ENCODE peak calls at places on chromosomes 4 and X, in nine cellular contexts. One of them, this sample, is unnamed.

GRCh38 chrX:41561045-41561444 is 113.9 kb downstream of the NYX start:
- DNase-seq in mucosa of descending colon: no peak
- DNase-seq in astrocyte of the spinal cord: peak
- DNase-seq in IMR-90: peak
- DNase-seq in HepG2: no peak
- DNase-seq in choroid plexus epithelial cell: peak
- DNase-seq in esophagus squamous epithelium: no peak
- DNase-seq in lower leg skin: peak
- DNase-seq in ovary: peak
- DNase-seq in this sample: peak

GRCh38 chr4:114606240-114606639 is 7.6 kb downstream of the UGT8 start:
- DNase-seq in astrocyte of the spinal cord: no peak
- DNase-seq in choroid plexus epithelial cell: no peak
- DNase-seq in lower leg skin: no peak
- DNase-seq in IMR-90: no peak
- DNase-seq in HepG2: no peak
- DNase-seq in esophagus squamous epithelium: no peak
- DNase-seq in mucosa of descending colon: no peak
- DNase-seq in ovary: no peak
- DNase-seq in this sample: no peak

GRCh38 chr4:15729910-15730533 is 27.2 kb downstream of the BST1 start:
- DNase-seq in ovary: no peak
- DNase-seq in choroid plexus epithelial cell: peak
- DNase-seq in mucosa of descending colon: no peak
- DNase-seq in HepG2: peak
- DNase-seq in esophagus squamous epithelium: no peak
- DNase-seq in lower leg skin: no peak
- DNase-seq in IMR-90: peak
- DNase-seq in astrocyte of the spinal cord: peak
- DNase-seq in this sample: no peak

GRCh38 chrX:69038188-69038587 is 127.1 kb downstream of the PJA1 start:
- DNase-seq in choroid plexus epithelial cell: no peak
- DNase-seq in HepG2: no peak
- DNase-seq in IMR-90: no peak
- DNase-seq in lower leg skin: no peak
- DNase-seq in esophagus squamous epithelium: no peak
- DNase-seq in astrocyte of the spinal cord: no peak
- DNase-seq in mucosa of descending colon: no peak
- DNase-seq in ovary: no peak
- DNase-seq in this sample: no peak

GRCh38 chrX:45309801-45310200 is 109.1 kb upstream of the DIPK2B start:
- DNase-seq in choroid plexus epithelial cell: no peak
- DNase-seq in IMR-90: no peak
- DNase-seq in lower leg skin: no peak
- DNase-seq in mucosa of descending colon: no peak
- DNase-seq in ovary: no peak
- DNase-seq in HepG2: no peak
- DNase-seq in astrocyte of the spinal cord: no peak
- DNase-seq in esophagus squamous epithelium: no peak
- DNase-seq in this sample: no peak

GRCh38 chrX:72269671-72270251 is 7.3 kb downstream of the RPS4X start:
- DNase-seq in HepG2: no peak
- DNase-seq in mucosa of descending colon: no peak
- DNase-seq in ovary: no peak
- DNase-seq in choroid plexus epithelial cell: peak
- DNase-seq in esophagus squamous epithelium: no peak
- DNase-seq in IMR-90: peak
- DNase-seq in astrocyte of the spinal cord: peak
- DNase-seq in lower leg skin: no peak
- DNase-seq in this sample: no peak

GRCh38 chr4:81648576-81649272 is 177.0 kb upstream of the RASGEF1B start:
- DNase-seq in HepG2: no peak
- DNase-seq in esophagus squamous epithelium: no peak
- DNase-seq in IMR-90: no peak
- DNase-seq in mucosa of descending colon: no peak
- DNase-seq in ovary: no peak
- DNase-seq in choroid plexus epithelial cell: peak
- DNase-seq in lower leg skin: no peak
- DNase-seq in astrocyte of the spinal cord: peak
- DNase-seq in this sample: peak

GRCh38 chrX:113473418-113473817 is 632.8 kb upstream of the AMOT start:
- DNase-seq in lower leg skin: no peak
- DNase-seq in choroid plexus epithelial cell: no peak
- DNase-seq in HepG2: no peak
- DNase-seq in ovary: no peak
- DNase-seq in esophagus squamous epithelium: no peak
- DNase-seq in mucosa of descending colon: no peak
- DNase-seq in astrocyte of the spinal cord: no peak
- DNase-seq in IMR-90: no peak
- DNase-seq in this sample: no peak

GRCh38 chrX:95754411-95754810 is 930.2 kb upstream of the DIAPH2 start:
- DNase-seq in choroid plexus epithelial cell: no peak
- DNase-seq in ovary: no peak
- DNase-seq in IMR-90: no peak
- DNase-seq in lower leg skin: no peak
- DNase-seq in esophagus squamous epithelium: no peak
- DNase-seq in HepG2: no peak
- DNase-seq in astrocyte of the spinal cord: no peak
- DNase-seq in mucosa of descending colon: no peak
- DNase-seq in this sample: no peak

GRCh38 chr4:111070390-111070789 is 447.5 kb upstream of the PITX2 start:
- DNase-seq in ovary: no peak
- DNase-seq in choroid plexus epithelial cell: no peak
- DNase-seq in HepG2: no peak
- DNase-seq in lower leg skin: no peak
- DNase-seq in astrocyte of the spinal cord: no peak
- DNase-seq in IMR-90: no peak
- DNase-seq in esophagus squamous epithelium: no peak
- DNase-seq in mucosa of descending colon: no peak
- DNase-seq in this sample: no peak

GRCh38 chr4:186918466-186918865 is 194.8 kb upstream of the FAT1 start:
- DNase-seq in lower leg skin: no peak
- DNase-seq in astrocyte of the spinal cord: peak
- DNase-seq in mucosa of descending colon: no peak
- DNase-seq in HepG2: no peak
- DNase-seq in IMR-90: no peak
- DNase-seq in choroid plexus epithelial cell: peak
- DNase-seq in esophagus squamous epithelium: no peak
- DNase-seq in ovary: no peak
- DNase-seq in this sample: no peak

GRCh38 chr4:43709443-43709842 is 739.2 kb downstream of the KCTD8 start:
- DNase-seq in IMR-90: no peak
- DNase-seq in HepG2: no peak
- DNase-seq in astrocyte of the spinal cord: no peak
- DNase-seq in mucosa of descending colon: no peak
- DNase-seq in lower leg skin: no peak
- DNase-seq in choroid plexus epithelial cell: no peak
- DNase-seq in ovary: no peak
- DNase-seq in esophagus squamous epithelium: no peak
- DNase-seq in this sample: no peak

GRCh38 chr4:152094851-152095700 is 334.3 kb upstream of the GATB start:
- DNase-seq in IMR-90: peak
- DNase-seq in esophagus squamous epithelium: no peak
- DNase-seq in HepG2: no peak
- DNase-seq in astrocyte of the spinal cord: peak
- DNase-seq in ovary: no peak
- DNase-seq in lower leg skin: no peak
- DNase-seq in mucosa of descending colon: no peak
- DNase-seq in choroid plexus epithelial cell: peak
- DNase-seq in this sample: peak

GRCh38 chrX:15882704-15883539 is 28.3 kb upstream of the AP1S2 start:
- DNase-seq in lower leg skin: no peak
- DNase-seq in choroid plexus epithelial cell: peak
- DNase-seq in ovary: no peak
- DNase-seq in IMR-90: peak
- DNase-seq in HepG2: no peak
- DNase-seq in mucosa of descending colon: no peak
- DNase-seq in esophagus squamous epithelium: no peak
- DNase-seq in astrocyte of the spinal cord: peak
- DNase-seq in this sample: no peak

GRCh38 chrX:13478740-13479451 is 90.5 kb upstream of the EGFL6 start:
- DNase-seq in esophagus squamous epithelium: no peak
- DNase-seq in astrocyte of the spinal cord: no peak
- DNase-seq in HepG2: no peak
- DNase-seq in ovary: no peak
- DNase-seq in mucosa of descending colon: no peak
- DNase-seq in lower leg skin: no peak
- DNase-seq in IMR-90: no peak
- DNase-seq in choroid plexus epithelial cell: no peak
- DNase-seq in this sample: no peak

GRCh38 chr4:86482851-86483490 is 111.1 kb upstream of the PTPN13 start:
- DNase-seq in choroid plexus epithelial cell: peak
- DNase-seq in ovary: no peak
- DNase-seq in esophagus squamous epithelium: no peak
- DNase-seq in IMR-90: no peak
- DNase-seq in lower leg skin: no peak
- DNase-seq in HepG2: no peak
- DNase-seq in astrocyte of the spinal cord: peak
- DNase-seq in mucosa of descending colon: no peak
- DNase-seq in this sample: peak

GRCh38 chr4:3747582-3747906 is 18.6 kb upstream of the ADRA2C start:
- DNase-seq in astrocyte of the spinal cord: no peak
- DNase-seq in esophagus squamous epithelium: no peak
- DNase-seq in HepG2: no peak
- DNase-seq in ovary: no peak
- DNase-seq in choroid plexus epithelial cell: peak
- DNase-seq in lower leg skin: no peak
- DNase-seq in mucosa of descending colon: no peak
- DNase-seq in IMR-90: no peak
- DNase-seq in this sample: no peak
- TF ChIP-seq CTCF in astrocyte of the spinal cord: peak
- TF ChIP-seq CTCF in esophagus squamous epithelium: no peak
- TF ChIP-seq CTCF in HepG2: peak
- TF ChIP-seq CTCF in ovary: no peak
- TF ChIP-seq CTCF in choroid plexus epithelial cell: peak
- TF ChIP-seq CTCF in lower leg skin: no peak
- TF ChIP-seq CTCF in mucosa of descending colon: no peak
- TF ChIP-seq CTCF in IMR-90: peak
- TF ChIP-seq CTCF in this sample: peak

DNA sequence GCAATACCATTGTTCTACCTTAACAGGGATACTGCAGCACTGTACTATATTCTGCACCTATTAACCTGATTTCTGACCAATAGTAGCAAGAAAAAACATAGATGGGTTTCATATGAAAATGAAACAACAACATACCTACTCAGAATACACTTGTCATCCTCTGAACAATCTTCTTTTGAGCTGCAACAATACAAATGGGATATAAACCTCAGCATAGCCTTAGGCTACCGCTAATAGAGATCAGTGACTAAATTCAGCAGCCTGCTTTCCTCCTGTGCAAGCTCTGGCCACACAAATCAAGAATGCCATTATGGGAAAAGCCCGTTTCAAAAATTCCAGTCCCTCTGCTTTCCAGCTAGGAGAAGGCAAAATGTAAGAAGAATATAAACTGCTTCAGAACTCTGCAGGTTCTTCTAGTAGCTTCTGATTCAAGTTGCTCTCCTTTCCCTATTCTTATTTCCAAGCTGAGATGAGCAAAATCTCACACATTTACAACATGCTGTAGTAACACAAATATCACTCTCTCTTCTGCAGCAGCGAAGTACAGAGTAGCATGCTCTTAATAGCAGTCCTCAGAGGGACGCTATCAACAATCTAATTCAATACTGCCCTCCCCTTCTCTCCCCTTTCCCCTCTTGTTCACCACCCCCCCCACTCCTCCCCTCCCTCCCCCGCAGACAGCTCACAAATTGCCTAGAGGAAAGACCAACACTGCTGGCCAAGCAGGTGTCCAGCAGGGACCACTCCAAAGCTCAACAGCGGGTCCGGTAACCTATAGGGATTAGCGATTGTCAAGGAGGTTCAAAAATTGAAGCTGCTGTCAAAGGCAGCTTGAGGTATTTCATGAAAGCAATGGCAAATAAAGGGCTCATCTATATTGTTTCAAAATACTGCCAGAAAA is 143.2 kb downstream of the KLHL13 start:
- DNase-seq in HepG2: no peak
- DNase-seq in IMR-90: no peak
- DNase-seq in lower leg skin: no peak
- DNase-seq in ovary: no peak
- DNase-seq in choroid plexus epithelial cell: no peak
- DNase-seq in mucosa of descending colon: no peak
- DNase-seq in esophagus squamous epithelium: no peak
- DNase-seq in astrocyte of the spinal cord: no peak
- DNase-seq in this sample: no peak
- H3K4me3 ChIP-seq in HepG2: no peak
- H3K4me3 ChIP-seq in IMR-90: no peak
- H3K4me3 ChIP-seq in lower leg skin: no peak
- H3K4me3 ChIP-seq in ovary: no peak
- H3K4me3 ChIP-seq in choroid plexus epithelial cell: no peak
- H3K4me3 ChIP-seq in mucosa of descending colon: no peak
- H3K4me3 ChIP-seq in esophagus squamous epithelium: no peak
- H3K4me3 ChIP-seq in astrocyte of the spinal cord: no peak
- H3K4me3 ChIP-seq in this sample: no peak

GRCh38 chr4:68577590-68577989 is 1.5 kb upstream of the UGT2B17 start:
- DNase-seq in esophagus squamous epithelium: no peak
- DNase-seq in choroid plexus epithelial cell: no peak
- DNase-seq in astrocyte of the spinal cord: no peak
- DNase-seq in mucosa of descending colon: no peak
- DNase-seq in HepG2: no peak
- DNase-seq in lower leg skin: no peak
- DNase-seq in ovary: no peak
- DNase-seq in IMR-90: no peak
- DNase-seq in this sample: no peak
- TF ChIP-seq CTCF in esophagus squamous epithelium: no peak
- TF ChIP-seq CTCF in choroid plexus epithelial cell: no peak
- TF ChIP-seq CTCF in astrocyte of the spinal cord: no peak
- TF ChIP-seq CTCF in mucosa of descending colon: no peak
- TF ChIP-seq CTCF in HepG2: no peak
- TF ChIP-seq CTCF in lower leg skin: no peak
- TF ChIP-seq CTCF in ovary: no peak
- TF ChIP-seq CTCF in IMR-90: no peak
- TF ChIP-seq CTCF in this sample: no peak

DNA sequence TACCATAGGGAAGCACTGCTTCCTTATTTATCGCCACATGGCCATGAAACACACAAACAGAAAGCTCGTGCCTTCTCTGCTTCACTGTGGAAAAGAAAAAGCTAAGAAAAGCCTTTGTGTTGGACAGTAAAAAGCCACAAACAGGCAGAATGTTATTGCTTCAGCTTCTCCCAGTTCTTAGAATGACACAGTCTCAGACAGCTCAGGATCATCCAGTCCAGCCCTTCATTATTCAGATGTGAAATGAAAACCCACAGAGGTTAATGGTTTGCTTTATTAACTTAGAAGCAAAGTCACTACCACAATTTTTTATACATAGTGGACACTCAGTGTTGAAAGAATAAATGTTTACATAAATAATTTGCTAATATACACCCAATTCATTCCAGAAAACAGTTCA is 181.6 kb upstream of the NOCT start:
- DNase-seq in mucosa of descending colon: no peak
- DNase-seq in ovary: no peak
- DNase-seq in lower leg skin: no peak
- DNase-seq in astrocyte of the spinal cord: no peak
- DNase-seq in HepG2: no peak
- DNase-seq in esophagus squamous epithelium: no peak
- DNase-seq in IMR-90: no peak
- DNase-seq in choroid plexus epithelial cell: no peak
- DNase-seq in this sample: no peak
- H3K4me3 ChIP-seq in mucosa of descending colon: no peak
- H3K4me3 ChIP-seq in ovary: no peak
- H3K4me3 ChIP-seq in lower leg skin: no peak
- H3K4me3 ChIP-seq in astrocyte of the spinal cord: no peak
- H3K4me3 ChIP-seq in HepG2: no peak
- H3K4me3 ChIP-seq in esophagus squamous epithelium: no peak
- H3K4me3 ChIP-seq in IMR-90: no peak
- H3K4me3 ChIP-seq in choroid plexus epithelial cell: no peak
- H3K4me3 ChIP-seq in this sample: no peak

GRCh38 chr4:82711158-82711785 is 87.3 kb downstream of the SCD5 start:
- DNase-seq in esophagus squamous epithelium: no peak
- DNase-seq in mucosa of descending colon: no peak
- DNase-seq in IMR-90: no peak
- DNase-seq in choroid plexus epithelial cell: no peak
- DNase-seq in astrocyte of the spinal cord: no peak
- DNase-seq in lower leg skin: no peak
- DNase-seq in HepG2: no peak
- DNase-seq in ovary: no peak
- DNase-seq in this sample: no peak
- TF ChIP-seq CTCF in esophagus squamous epithelium: no peak
- TF ChIP-seq CTCF in mucosa of descending colon: no peak
- TF ChIP-seq CTCF in IMR-90: no peak
- TF ChIP-seq CTCF in choroid plexus epithelial cell: no peak
- TF ChIP-seq CTCF in astrocyte of the spinal cord: no peak
- TF ChIP-seq CTCF in lower leg skin: no peak
- TF ChIP-seq CTCF in HepG2: peak
- TF ChIP-seq CTCF in ovary: no peak
- TF ChIP-seq CTCF in this sample: no peak

This sample was measured in astrocyte of the cerebellum.